ENCODE peak calls at places on chromosomes 4 and X, in nine cellular contexts. One of them, this sample, is unnamed.

GRCh38 chrX:75784689-75785491 is at the start of gene MAGEE2:
- DNase-seq in heart left ventricle: no peak
- DNase-seq in cardiac muscle cell: no peak
- DNase-seq in lower lobe of right lung: peak
- DNase-seq in lower leg skin: no peak
- DNase-seq in left ventricle myocardium inferior: peak
- DNase-seq in Peyer's patch: no peak
- DNase-seq in fibroblast of lung: no peak
- DNase-seq in testis: peak
- DNase-seq in this sample: no peak

GRCh38 chr4:173485164-173485563 is 44.9 kb downstream of the HAND2 start:
- DNase-seq in heart left ventricle: no peak
- DNase-seq in cardiac muscle cell: no peak
- DNase-seq in lower lobe of right lung: no peak
- DNase-seq in lower leg skin: no peak
- DNase-seq in left ventricle myocardium inferior: no peak
- DNase-seq in Peyer's patch: no peak
- DNase-seq in fibroblast of lung: no peak
- DNase-seq in testis: no peak
- DNase-seq in this sample: no peak

GRCh38 chrX:39773923-39774803 is 323.6 kb downstream of the BCOR start:
- DNase-seq in heart left ventricle: no peak
- DNase-seq in cardiac muscle cell: peak
- DNase-seq in lower lobe of right lung: no peak
- DNase-seq in lower leg skin: no peak
- DNase-seq in left ventricle myocardium inferior: no peak
- DNase-seq in Peyer's patch: no peak
- DNase-seq in fibroblast of lung: peak
- DNase-seq in testis: no peak
- DNase-seq in this sample: no peak

GRCh38 chr4:138062929-138063328 is 179.2 kb downstream of the SLC7A11 start:
- DNase-seq in heart left ventricle: no peak
- DNase-seq in cardiac muscle cell: peak
- DNase-seq in lower lobe of right lung: no peak
- DNase-seq in lower leg skin: no peak
- DNase-seq in left ventricle myocardium inferior: no peak
- DNase-seq in Peyer's patch: no peak
- DNase-seq in fibroblast of lung: peak
- DNase-seq in testis: no peak
- DNase-seq in this sample: no peak

GRCh38 chr4:185729300-185729912 is 82.6 kb downstream of the SORBS2 start:
- DNase-seq in heart left ventricle: no peak
- DNase-seq in cardiac muscle cell: peak
- DNase-seq in lower lobe of right lung: no peak
- DNase-seq in lower leg skin: no peak
- DNase-seq in left ventricle myocardium inferior: no peak
- DNase-seq in Peyer's patch: no peak
- DNase-seq in fibroblast of lung: no peak
- DNase-seq in testis: no peak
- DNase-seq in this sample: no peak

GRCh38 chrX:42117318-42117717 is 194.0 kb upstream of the CASK start:
- DNase-seq in heart left ventricle: no peak
- DNase-seq in cardiac muscle cell: no peak
- DNase-seq in lower lobe of right lung: no peak
- DNase-seq in lower leg skin: no peak
- DNase-seq in left ventricle myocardium inferior: no peak
- DNase-seq in Peyer's patch: no peak
- DNase-seq in fibroblast of lung: no peak
- DNase-seq in testis: no peak
- DNase-seq in this sample: no peak

GRCh38 chrX:55008571-55009358 is 8.6 kb downstream of the APEX2 start:
- DNase-seq in heart left ventricle: no peak
- DNase-seq in cardiac muscle cell: peak
- DNase-seq in lower lobe of right lung: no peak
- DNase-seq in lower leg skin: no peak
- DNase-seq in left ventricle myocardium inferior: peak
- DNase-seq in Peyer's patch: no peak
- DNase-seq in fibroblast of lung: no peak
- DNase-seq in testis: no peak
- DNase-seq in this sample: no peak

GRCh38 chrX:10536744-10537143 is 83.6 kb downstream of the MID1 start:
- DNase-seq in heart left ventricle: no peak
- DNase-seq in cardiac muscle cell: no peak
- DNase-seq in lower lobe of right lung: no peak
- DNase-seq in lower leg skin: no peak
- DNase-seq in left ventricle myocardium inferior: no peak
- DNase-seq in Peyer's patch: no peak
- DNase-seq in fibroblast of lung: no peak
- DNase-seq in testis: no peak
- DNase-seq in this sample: no peak

GRCh38 chr4:149914101-149914500 is 98.5 kb upstream of the IQCM start:
- DNase-seq in heart left ventricle: no peak
- DNase-seq in cardiac muscle cell: no peak
- DNase-seq in lower lobe of right lung: no peak
- DNase-seq in lower leg skin: no peak
- DNase-seq in left ventricle myocardium inferior: no peak
- DNase-seq in Peyer's patch: no peak
- DNase-seq in fibroblast of lung: no peak
- DNase-seq in testis: no peak
- DNase-seq in this sample: no peak

DNA sequence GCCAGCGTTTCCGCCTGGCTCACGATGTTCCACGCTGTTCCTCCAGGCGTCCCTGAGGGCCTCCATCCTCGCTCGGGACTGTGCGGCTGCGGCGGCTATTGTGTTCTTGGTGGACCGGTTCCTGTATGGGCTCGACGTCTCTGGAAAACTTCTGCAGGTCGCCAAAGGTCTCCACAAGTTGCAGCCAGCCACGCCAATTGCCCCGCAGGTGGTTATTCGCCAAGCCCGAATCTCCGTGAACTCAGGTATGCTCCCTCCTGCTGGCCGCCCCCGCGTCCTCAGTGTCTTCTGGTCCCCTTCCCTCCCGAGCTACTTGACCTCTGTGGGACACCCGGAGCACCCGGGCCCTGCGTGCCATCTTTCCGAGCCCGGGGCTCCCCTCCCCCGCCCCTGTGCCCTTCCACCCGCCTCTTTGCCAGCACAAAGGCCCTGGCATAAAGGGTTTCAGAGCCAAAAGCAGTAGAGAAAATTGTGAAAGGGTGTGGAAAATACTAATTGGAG is 104.1 kb downstream of the NEUROG2 start:
- DNase-seq in heart left ventricle: peak
- DNase-seq in cardiac muscle cell: no peak
- DNase-seq in lower lobe of right lung: no peak
- DNase-seq in lower leg skin: no peak
- DNase-seq in left ventricle myocardium inferior: no peak
- DNase-seq in Peyer's patch: no peak
- DNase-seq in fibroblast of lung: no peak
- DNase-seq in testis: no peak
- DNase-seq in this sample: no peak
- H3K4me3 ChIP-seq in heart left ventricle: no peak
- H3K4me3 ChIP-seq in cardiac muscle cell: no peak
- H3K4me3 ChIP-seq in lower lobe of right lung: no peak
- H3K4me3 ChIP-seq in lower leg skin: no peak
- H3K4me3 ChIP-seq in left ventricle myocardium inferior: no peak
- H3K4me3 ChIP-seq in Peyer's patch: no peak
- H3K4me3 ChIP-seq in fibroblast of lung: no peak
- H3K4me3 ChIP-seq in testis: peak
- H3K4me3 ChIP-seq in this sample: no peak

GRCh38 chrX:3939967-3940610 is 226.6 kb upstream of the PRKX start:
- DNase-seq in heart left ventricle: no peak
- DNase-seq in cardiac muscle cell: peak
- DNase-seq in lower lobe of right lung: no peak
- DNase-seq in lower leg skin: no peak
- DNase-seq in left ventricle myocardium inferior: no peak
- DNase-seq in Peyer's patch: no peak
- DNase-seq in fibroblast of lung: peak
- DNase-seq in testis: no peak
- DNase-seq in this sample: no peak
- TF ChIP-seq CTCF in heart left ventricle: no peak
- TF ChIP-seq CTCF in cardiac muscle cell: peak
- TF ChIP-seq CTCF in lower lobe of right lung: no peak
- TF ChIP-seq CTCF in lower leg skin: no peak
- TF ChIP-seq CTCF in left ventricle myocardium inferior: peak
- TF ChIP-seq CTCF in Peyer's patch: no peak
- TF ChIP-seq CTCF in fibroblast of lung: peak
- TF ChIP-seq CTCF in testis: peak
- TF ChIP-seq CTCF in this sample: peak

GRCh38 chr4:80129785-80130184 is 56.8 kb upstream of the ANTXR2 start:
- DNase-seq in heart left ventricle: no peak
- DNase-seq in cardiac muscle cell: no peak
- DNase-seq in lower lobe of right lung: no peak
- DNase-seq in lower leg skin: no peak
- DNase-seq in left ventricle myocardium inferior: no peak
- DNase-seq in Peyer's patch: no peak
- DNase-seq in fibroblast of lung: no peak
- DNase-seq in testis: no peak
- DNase-seq in this sample: no peak

GRCh38 chr4:80126435-80126834 is 53.4 kb upstream of the ANTXR2 start:
- DNase-seq in heart left ventricle: no peak
- DNase-seq in cardiac muscle cell: no peak
- DNase-seq in lower lobe of right lung: no peak
- DNase-seq in lower leg skin: no peak
- DNase-seq in left ventricle myocardium inferior: no peak
- DNase-seq in Peyer's patch: no peak
- DNase-seq in fibroblast of lung: no peak
- DNase-seq in testis: no peak
- DNase-seq in this sample: no peak

GRCh38 chr4:80125252-80126177 is 52.5 kb upstream of the ANTXR2 start:
- DNase-seq in heart left ventricle: no peak
- DNase-seq in cardiac muscle cell: peak
- DNase-seq in lower lobe of right lung: no peak
- DNase-seq in lower leg skin: no peak
- DNase-seq in left ventricle myocardium inferior: no peak
- DNase-seq in Peyer's patch: no peak
- DNase-seq in fibroblast of lung: peak
- DNase-seq in testis: no peak
- DNase-seq in this sample: peak

GRCh38 chr4:80127870-80128419 is 54.9 kb upstream of the ANTXR2 start:
- DNase-seq in heart left ventricle: no peak
- DNase-seq in cardiac muscle cell: no peak
- DNase-seq in lower lobe of right lung: no peak
- DNase-seq in lower leg skin: no peak
- DNase-seq in left ventricle myocardium inferior: no peak
- DNase-seq in Peyer's patch: no peak
- DNase-seq in fibroblast of lung: no peak
- DNase-seq in testis: no peak
- DNase-seq in this sample: no peak

GRCh38 chr4:80128941-80129340 is 55.9 kb upstream of the ANTXR2 start:
- DNase-seq in heart left ventricle: no peak
- DNase-seq in cardiac muscle cell: no peak
- DNase-seq in lower lobe of right lung: no peak
- DNase-seq in lower leg skin: no peak
- DNase-seq in left ventricle myocardium inferior: no peak
- DNase-seq in Peyer's patch: no peak
- DNase-seq in fibroblast of lung: no peak
- DNase-seq in testis: no peak
- DNase-seq in this sample: no peak
- H3K4me3 ChIP-seq in heart left ventricle: no peak
- H3K4me3 ChIP-seq in cardiac muscle cell: no peak
- H3K4me3 ChIP-seq in lower lobe of right lung: no peak
- H3K4me3 ChIP-seq in lower leg skin: no peak
- H3K4me3 ChIP-seq in left ventricle myocardium inferior: no peak
- H3K4me3 ChIP-seq in Peyer's patch: no peak
- H3K4me3 ChIP-seq in fibroblast of lung: no peak
- H3K4me3 ChIP-seq in testis: no peak
- H3K4me3 ChIP-seq in this sample: no peak

GRCh38 chr4:183099537-183100297 is 660 bp downstream of the WWC2 start:
- DNase-seq in heart left ventricle: peak
- DNase-seq in cardiac muscle cell: no peak
- DNase-seq in lower lobe of right lung: peak
- DNase-seq in lower leg skin: peak
- DNase-seq in left ventricle myocardium inferior: peak
- DNase-seq in Peyer's patch: peak
- DNase-seq in fibroblast of lung: no peak
- DNase-seq in testis: peak
- DNase-seq in this sample: no peak
- TF ChIP-seq CTCF in heart left ventricle: no peak
- TF ChIP-seq CTCF in cardiac muscle cell: peak
- TF ChIP-seq CTCF in lower lobe of right lung: peak
- TF ChIP-seq CTCF in lower leg skin: no peak
- TF ChIP-seq CTCF in left ventricle myocardium inferior: peak
- TF ChIP-seq CTCF in Peyer's patch: no peak
- TF ChIP-seq CTCF in fibroblast of lung: no peak
- TF ChIP-seq CTCF in testis: no peak
- TF ChIP-seq CTCF in this sample: no peak

GRCh38 chrX:20060961-20061868 is 55.5 kb downstream of the MAP7D2 start:
- DNase-seq in heart left ventricle: no peak
- DNase-seq in cardiac muscle cell: no peak
- DNase-seq in lower lobe of right lung: no peak
- DNase-seq in lower leg skin: no peak
- DNase-seq in left ventricle myocardium inferior: no peak
- DNase-seq in Peyer's patch: no peak
- DNase-seq in fibroblast of lung: no peak
- DNase-seq in testis: no peak
- DNase-seq in this sample: no peak
- H3K4me3 ChIP-seq in heart left ventricle: no peak
- H3K4me3 ChIP-seq in cardiac muscle cell: no peak
- H3K4me3 ChIP-seq in lower lobe of right lung: no peak
- H3K4me3 ChIP-seq in lower leg skin: no peak
- H3K4me3 ChIP-seq in left ventricle myocardium inferior: no peak
- H3K4me3 ChIP-seq in Peyer's patch: no peak
- H3K4me3 ChIP-seq in fibroblast of lung: no peak
- H3K4me3 ChIP-seq in testis: no peak
- H3K4me3 ChIP-seq in this sample: no peak

DNA sequence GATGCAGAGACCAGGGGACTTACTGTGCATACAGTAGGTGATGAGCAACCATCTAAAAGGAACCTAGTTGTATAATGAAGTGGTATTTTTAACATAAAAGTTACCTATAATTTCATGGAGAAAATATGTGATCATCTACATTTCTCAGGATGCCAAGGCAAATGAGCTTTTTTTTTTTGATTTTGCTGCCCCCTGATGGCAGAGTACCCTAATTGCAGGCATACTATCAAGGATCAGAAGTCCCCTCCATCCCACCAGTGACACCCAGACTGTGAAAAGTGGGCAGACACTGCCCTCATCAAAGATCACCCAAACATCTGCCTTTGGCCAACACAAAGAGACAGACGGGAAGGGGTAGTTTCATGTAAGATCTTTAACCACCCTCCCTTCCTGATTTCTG is 9.6 kb upstream of the ABLIM2 start:
- DNase-seq in heart left ventricle: no peak
- DNase-seq in cardiac muscle cell: no peak
- DNase-seq in lower lobe of right lung: no peak
- DNase-seq in lower leg skin: no peak
- DNase-seq in left ventricle myocardium inferior: no peak
- DNase-seq in Peyer's patch: no peak
- DNase-seq in fibroblast of lung: no peak
- DNase-seq in testis: no peak
- DNase-seq in this sample: no peak
- TF ChIP-seq CTCF in heart left ventricle: peak
- TF ChIP-seq CTCF in cardiac muscle cell: peak
- TF ChIP-seq CTCF in lower lobe of right lung: peak
- TF ChIP-seq CTCF in lower leg skin: no peak
- TF ChIP-seq CTCF in left ventricle myocardium inferior: peak
- TF ChIP-seq CTCF in Peyer's patch: no peak
- TF ChIP-seq CTCF in fibroblast of lung: peak
- TF ChIP-seq CTCF in testis: peak
- TF ChIP-seq CTCF in this sample: peak

GRCh38 chrX:74614193-74614909 is at the start of gene RLIM:
- DNase-seq in heart left ventricle: peak
- DNase-seq in cardiac muscle cell: peak
- DNase-seq in lower lobe of right lung: peak
- DNase-seq in lower leg skin: peak
- DNase-seq in left ventricle myocardium inferior: peak
- DNase-seq in Peyer's patch: peak
- DNase-seq in fibroblast of lung: peak
- DNase-seq in testis: peak
- DNase-seq in this sample: peak
- H3K4me3 ChIP-seq in heart left ventricle: peak
- H3K4me3 ChIP-seq in cardiac muscle cell: peak
- H3K4me3 ChIP-seq in lower lobe of right lung: peak
- H3K4me3 ChIP-seq in lower leg skin: peak
- H3K4me3 ChIP-seq in left ventricle myocardium inferior: peak
- H3K4me3 ChIP-seq in Peyer's patch: peak
- H3K4me3 ChIP-seq in fibroblast of lung: peak
- H3K4me3 ChIP-seq in testis: peak
- H3K4me3 ChIP-seq in this sample: peak